ENCODE peak calls at places on chromosomes 1 and 21, in ten cellular contexts. One of them, this sample, is unnamed. For H3K27me3 and H3K36me3, the result is how much of the 10 kb centered on the place peaks cover.

GRCh38 chr1:152622803-152623202 is at the start of gene LCE3A:
- DNase-seq in endodermal cell: no peak
- DNase-seq in astrocyte: no peak
- DNase-seq in PC-3: peak
- DNase-seq in naive thymus-derived CD4-positive, alpha-beta T cell: no peak
- DNase-seq in GM23338: peak
- DNase-seq in mammary epithelial cell: no peak
- DNase-seq in ovary: peak
- DNase-seq in transverse colon: no peak
- DNase-seq in pancreas: no peak
- DNase-seq in this sample: no peak

GRCh38 chr1:107530543-107530942 is 389.7 kb downstream of the NTNG1 start:
- DNase-seq in endodermal cell: no peak
- DNase-seq in astrocyte: peak
- DNase-seq in PC-3: peak
- DNase-seq in naive thymus-derived CD4-positive, alpha-beta T cell: no peak
- DNase-seq in GM23338: no peak
- DNase-seq in mammary epithelial cell: peak
- DNase-seq in ovary: no peak
- DNase-seq in transverse colon: peak
- DNase-seq in pancreas: no peak
- DNase-seq in this sample: no peak

GRCh38 chr1:13766906-13767564 is 67.0 kb downstream of the PRDM2 start:
- DNase-seq in endodermal cell: no peak
- DNase-seq in astrocyte: peak
- DNase-seq in PC-3: peak
- DNase-seq in naive thymus-derived CD4-positive, alpha-beta T cell: no peak
- DNase-seq in GM23338: no peak
- DNase-seq in mammary epithelial cell: peak
- DNase-seq in ovary: no peak
- DNase-seq in transverse colon: no peak
- DNase-seq in pancreas: no peak
- DNase-seq in this sample: no peak

GRCh38 chr1:104706631-104707147 is 957.0 kb downstream of the AMY1C start:
- DNase-seq in endodermal cell: no peak
- DNase-seq in astrocyte: no peak
- DNase-seq in PC-3: peak
- DNase-seq in naive thymus-derived CD4-positive, alpha-beta T cell: no peak
- DNase-seq in GM23338: peak
- DNase-seq in mammary epithelial cell: no peak
- DNase-seq in ovary: no peak
- DNase-seq in transverse colon: no peak
- DNase-seq in pancreas: no peak
- DNase-seq in this sample: no peak

GRCh38 chr21:38355992-38356781 is 99.4 kb downstream of the KCNJ15 start:
- DNase-seq in endodermal cell: peak
- DNase-seq in astrocyte: peak
- DNase-seq in PC-3: peak
- DNase-seq in naive thymus-derived CD4-positive, alpha-beta T cell: peak
- DNase-seq in GM23338: peak
- DNase-seq in mammary epithelial cell: peak
- DNase-seq in ovary: peak
- DNase-seq in transverse colon: peak
- DNase-seq in pancreas: peak
- DNase-seq in this sample: peak

GRCh38 chr1:16607433-16607851 is 5.9 kb downstream of the NBPF1 start:
- DNase-seq in endodermal cell: peak
- DNase-seq in astrocyte: no peak
- DNase-seq in PC-3: no peak
- DNase-seq in naive thymus-derived CD4-positive, alpha-beta T cell: peak
- DNase-seq in GM23338: no peak
- DNase-seq in mammary epithelial cell: no peak
- DNase-seq in ovary: no peak
- DNase-seq in transverse colon: peak
- DNase-seq in pancreas: peak
- DNase-seq in this sample: no peak

GRCh38 chr1:14583788-14584187 is 14.7 kb upstream of the KAZN start:
- DNase-seq in endodermal cell: no peak
- DNase-seq in astrocyte: no peak
- DNase-seq in PC-3: no peak
- DNase-seq in naive thymus-derived CD4-positive, alpha-beta T cell: no peak
- DNase-seq in GM23338: no peak
- DNase-seq in mammary epithelial cell: no peak
- DNase-seq in ovary: no peak
- DNase-seq in transverse colon: no peak
- DNase-seq in pancreas: no peak
- DNase-seq in this sample: no peak

GRCh38 chr1:26711777-26712176 is 16.0 kb downstream of the ARID1A start:
- DNase-seq in endodermal cell: no peak
- DNase-seq in astrocyte: no peak
- DNase-seq in PC-3: no peak
- DNase-seq in naive thymus-derived CD4-positive, alpha-beta T cell: no peak
- DNase-seq in GM23338: no peak
- DNase-seq in mammary epithelial cell: no peak
- DNase-seq in ovary: no peak
- DNase-seq in transverse colon: no peak
- DNase-seq in pancreas: no peak
- DNase-seq in this sample: no peak

GRCh38 chr1:106613106-106613505 is 443.4 kb upstream of the PRMT6 start:
- DNase-seq in endodermal cell: no peak
- DNase-seq in astrocyte: no peak
- DNase-seq in PC-3: no peak
- DNase-seq in naive thymus-derived CD4-positive, alpha-beta T cell: no peak
- DNase-seq in GM23338: no peak
- DNase-seq in mammary epithelial cell: peak
- DNase-seq in ovary: no peak
- DNase-seq in transverse colon: no peak
- DNase-seq in pancreas: no peak
- DNase-seq in this sample: no peak

GRCh38 chr1:58573138-58573537 is 3.9 kb downstream of the TACSTD2 start:
- DNase-seq in endodermal cell: no peak
- DNase-seq in astrocyte: no peak
- DNase-seq in PC-3: no peak
- DNase-seq in naive thymus-derived CD4-positive, alpha-beta T cell: no peak
- DNase-seq in GM23338: no peak
- DNase-seq in mammary epithelial cell: peak
- DNase-seq in ovary: no peak
- DNase-seq in transverse colon: no peak
- DNase-seq in pancreas: no peak
- DNase-seq in this sample: no peak

GRCh38 chr1:160400646-160401486 is 502 bp downstream of the VANGL2 start:
- DNase-seq in endodermal cell: peak
- DNase-seq in astrocyte: no peak
- DNase-seq in PC-3: no peak
- DNase-seq in naive thymus-derived CD4-positive, alpha-beta T cell: no peak
- DNase-seq in GM23338: peak
- DNase-seq in mammary epithelial cell: no peak
- DNase-seq in ovary: peak
- DNase-seq in transverse colon: peak
- DNase-seq in pancreas: peak
- DNase-seq in this sample: no peak

GRCh38 chr1:177783052-177783451 is 186.8 kb downstream of the SEC16B start:
- DNase-seq in endodermal cell: peak
- DNase-seq in astrocyte: no peak
- DNase-seq in PC-3: no peak
- DNase-seq in naive thymus-derived CD4-positive, alpha-beta T cell: no peak
- DNase-seq in GM23338: peak
- DNase-seq in mammary epithelial cell: no peak
- DNase-seq in ovary: no peak
- DNase-seq in transverse colon: no peak
- DNase-seq in pancreas: no peak
- DNase-seq in this sample: no peak
- H3K27me3 ChIP-seq in endodermal cell: under half
- H3K27me3 ChIP-seq in astrocyte: under half
- H3K27me3 ChIP-seq in PC-3: under half
- H3K27me3 ChIP-seq in naive thymus-derived CD4-positive, alpha-beta T cell: under half
- H3K27me3 ChIP-seq in GM23338: under half
- H3K27me3 ChIP-seq in mammary epithelial cell: under half
- H3K27me3 ChIP-seq in ovary: under half
- H3K27me3 ChIP-seq in transverse colon: under half
- H3K27me3 ChIP-seq in pancreas: under half
- H3K27me3 ChIP-seq in this sample: under half

GRCh38 chr1:37983546-37983945 is 6.3 kb downstream of the SF3A3 start:
- DNase-seq in endodermal cell: no peak
- DNase-seq in astrocyte: no peak
- DNase-seq in PC-3: no peak
- DNase-seq in naive thymus-derived CD4-positive, alpha-beta T cell: no peak
- DNase-seq in GM23338: no peak
- DNase-seq in mammary epithelial cell: no peak
- DNase-seq in ovary: no peak
- DNase-seq in transverse colon: no peak
- DNase-seq in pancreas: no peak
- DNase-seq in this sample: no peak
- H3K36me3 ChIP-seq in endodermal cell: half or more
- H3K36me3 ChIP-seq in astrocyte: half or more
- H3K36me3 ChIP-seq in PC-3: half or more
- H3K36me3 ChIP-seq in naive thymus-derived CD4-positive, alpha-beta T cell: under half
- H3K36me3 ChIP-seq in GM23338: half or more
- H3K36me3 ChIP-seq in mammary epithelial cell: under half
- H3K36me3 ChIP-seq in ovary: under half
- H3K36me3 ChIP-seq in transverse colon: half or more
- H3K36me3 ChIP-seq in pancreas: under half
- H3K36me3 ChIP-seq in this sample: half or more

GRCh38 chr1:37035014-37035686 is 835 bp upstream of the GRIK3 start:
- DNase-seq in endodermal cell: peak
- DNase-seq in astrocyte: no peak
- DNase-seq in PC-3: no peak
- DNase-seq in naive thymus-derived CD4-positive, alpha-beta T cell: no peak
- DNase-seq in GM23338: peak
- DNase-seq in mammary epithelial cell: no peak
- DNase-seq in ovary: no peak
- DNase-seq in transverse colon: no peak
- DNase-seq in pancreas: no peak
- DNase-seq in this sample: no peak

GRCh38 chr1:37037675-37038074 is 3.4 kb upstream of the GRIK3 start:
- DNase-seq in endodermal cell: peak
- DNase-seq in astrocyte: no peak
- DNase-seq in PC-3: no peak
- DNase-seq in naive thymus-derived CD4-positive, alpha-beta T cell: no peak
- DNase-seq in GM23338: peak
- DNase-seq in mammary epithelial cell: no peak
- DNase-seq in ovary: no peak
- DNase-seq in transverse colon: no peak
- DNase-seq in pancreas: no peak
- DNase-seq in this sample: no peak

GRCh38 chr1:37034301-37035013 is at the start of gene GRIK3:
- DNase-seq in endodermal cell: peak
- DNase-seq in astrocyte: no peak
- DNase-seq in PC-3: no peak
- DNase-seq in naive thymus-derived CD4-positive, alpha-beta T cell: no peak
- DNase-seq in GM23338: peak
- DNase-seq in mammary epithelial cell: no peak
- DNase-seq in ovary: no peak
- DNase-seq in transverse colon: no peak
- DNase-seq in pancreas: no peak
- DNase-seq in this sample: no peak

GRCh38 chr1:37036667-37037053 is 2.3 kb upstream of the GRIK3 start:
- DNase-seq in endodermal cell: peak
- DNase-seq in astrocyte: no peak
- DNase-seq in PC-3: no peak
- DNase-seq in naive thymus-derived CD4-positive, alpha-beta T cell: no peak
- DNase-seq in GM23338: peak
- DNase-seq in mammary epithelial cell: no peak
- DNase-seq in ovary: no peak
- DNase-seq in transverse colon: no peak
- DNase-seq in pancreas: no peak
- DNase-seq in this sample: no peak

GRCh38 chr1:37035828-37036666 is 1.7 kb upstream of the GRIK3 start:
- DNase-seq in endodermal cell: peak
- DNase-seq in astrocyte: no peak
- DNase-seq in PC-3: no peak
- DNase-seq in naive thymus-derived CD4-positive, alpha-beta T cell: no peak
- DNase-seq in GM23338: peak
- DNase-seq in mammary epithelial cell: no peak
- DNase-seq in ovary: no peak
- DNase-seq in transverse colon: no peak
- DNase-seq in pancreas: no peak
- DNase-seq in this sample: no peak
- H3K27me3 ChIP-seq in endodermal cell: half or more
- H3K27me3 ChIP-seq in astrocyte: under half
- H3K27me3 ChIP-seq in PC-3: half or more
- H3K27me3 ChIP-seq in naive thymus-derived CD4-positive, alpha-beta T cell: under half
- H3K27me3 ChIP-seq in GM23338: half or more
- H3K27me3 ChIP-seq in mammary epithelial cell: under half
- H3K27me3 ChIP-seq in ovary: under half
- H3K27me3 ChIP-seq in transverse colon: half or more
- H3K27me3 ChIP-seq in pancreas: under half
- H3K27me3 ChIP-seq in this sample: under half

GRCh38 chr21:45523411-45524101 is 18.7 kb downstream of the SLC19A1 start:
- DNase-seq in endodermal cell: peak
- DNase-seq in astrocyte: no peak
- DNase-seq in PC-3: no peak
- DNase-seq in naive thymus-derived CD4-positive, alpha-beta T cell: no peak
- DNase-seq in GM23338: no peak
- DNase-seq in mammary epithelial cell: no peak
- DNase-seq in ovary: peak
- DNase-seq in transverse colon: peak
- DNase-seq in pancreas: peak
- DNase-seq in this sample: no peak

GRCh38 chr21:45525910-45526306 is 16.3 kb downstream of the SLC19A1 start:
- DNase-seq in endodermal cell: peak
- DNase-seq in astrocyte: no peak
- DNase-seq in PC-3: no peak
- DNase-seq in naive thymus-derived CD4-positive, alpha-beta T cell: no peak
- DNase-seq in GM23338: no peak
- DNase-seq in mammary epithelial cell: no peak
- DNase-seq in ovary: peak
- DNase-seq in transverse colon: peak
- DNase-seq in pancreas: peak
- DNase-seq in this sample: no peak

GRCh38 chr21:45522986-45523385 is 19.3 kb downstream of the SLC19A1 start:
- DNase-seq in endodermal cell: no peak
- DNase-seq in astrocyte: no peak
- DNase-seq in PC-3: no peak
- DNase-seq in naive thymus-derived CD4-positive, alpha-beta T cell: no peak
- DNase-seq in GM23338: no peak
- DNase-seq in mammary epithelial cell: no peak
- DNase-seq in ovary: peak
- DNase-seq in transverse colon: peak
- DNase-seq in pancreas: no peak
- DNase-seq in this sample: no peak

GRCh38 chr21:45525153-45525909 is 16.9 kb downstream of the SLC19A1 start:
- DNase-seq in endodermal cell: peak
- DNase-seq in astrocyte: no peak
- DNase-seq in PC-3: no peak
- DNase-seq in naive thymus-derived CD4-positive, alpha-beta T cell: no peak
- DNase-seq in GM23338: no peak
- DNase-seq in mammary epithelial cell: no peak
- DNase-seq in ovary: peak
- DNase-seq in transverse colon: peak
- DNase-seq in pancreas: peak
- DNase-seq in this sample: no peak

DNA sequence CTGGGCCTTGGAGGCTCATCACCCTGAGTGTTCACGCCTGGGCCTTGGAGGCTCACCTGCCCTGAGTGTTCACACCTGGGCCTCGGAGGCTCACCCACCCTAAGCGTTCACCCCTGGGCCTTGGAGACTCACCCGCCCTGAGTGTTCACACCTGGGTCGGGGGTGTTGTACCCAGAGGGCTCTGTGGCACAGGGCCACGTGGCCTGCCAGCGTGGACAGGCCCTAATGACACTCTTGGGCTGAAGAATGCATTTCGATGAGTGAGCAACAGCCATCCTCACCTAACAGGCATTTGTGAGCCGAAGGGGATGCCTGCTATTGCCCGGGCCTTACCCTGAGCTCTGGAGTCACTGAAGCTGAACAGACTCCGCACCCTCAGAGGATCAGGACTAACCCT is 17.5 kb downstream of the SLC19A1 start:
- DNase-seq in endodermal cell: peak
- DNase-seq in astrocyte: no peak
- DNase-seq in PC-3: no peak
- DNase-seq in naive thymus-derived CD4-positive, alpha-beta T cell: no peak
- DNase-seq in GM23338: no peak
- DNase-seq in mammary epithelial cell: no peak
- DNase-seq in ovary: peak
- DNase-seq in transverse colon: no peak
- DNase-seq in pancreas: peak
- DNase-seq in this sample: no peak
- H3K36me3 ChIP-seq in endodermal cell: under half
- H3K36me3 ChIP-seq in astrocyte: under half
- H3K36me3 ChIP-seq in PC-3: half or more
- H3K36me3 ChIP-seq in naive thymus-derived CD4-positive, alpha-beta T cell: under half
- H3K36me3 ChIP-seq in GM23338: under half
- H3K36me3 ChIP-seq in mammary epithelial cell: under half
- H3K36me3 ChIP-seq in ovary: under half
- H3K36me3 ChIP-seq in transverse colon: under half
- H3K36me3 ChIP-seq in pancreas: under half
- H3K36me3 ChIP-seq in this sample: under half